ENCODE peak calls at places on chromosomes 6 and 20, in four cellular contexts. F, E, C and U are unnamed samples.

GRCh38 chr20:32427996-32428395 is 69.9 kb downstream of the ASXL1 start:
- DNase-seq in E (no peak), C (no peak), F (no peak), U (no peak)

GRCh38 chr20:17177341-17177740 is 49.5 kb upstream of the PCSK2 start:
- DNase-seq in C (no peak), E (no peak), F (no peak), U (no peak)

GRCh38 chr6:17885889-17886576 is 101.4 kb downstream of the KIF13A start:
- DNase-seq in F (no peak), C (no peak), E (no peak), U (no peak)

GRCh38 chr6:40852667-40853383 is 186.2 kb downstream of the UNC5CL start:
- DNase-seq in E (no peak), F (no peak), C (no peak), U (no peak)

GRCh38 chr6:56359201-56359899 is 112.0 kb upstream of the COL21A1 start:
- DNase-seq in F (peak), E (peak), C (peak), U (no peak)

GRCh38 chr20:1330075-1330830 is 1.3 kb upstream of the SDCBP2 start:
- DNase-seq in E (no peak), F (no peak), C (no peak), U (no peak)

GRCh38 chr6:113464959-113465358 is 392.2 kb upstream of the MARCKS start:
- DNase-seq in C (peak), E (no peak), F (no peak), U (no peak)

GRCh38 chr6:20696676-20697075 is 162.4 kb downstream of the CDKAL1 start:
- DNase-seq in E (no peak), F (no peak), C (no peak), U (no peak)

GRCh38 chr20:53533500-53533899 is 60.1 kb downstream of the ZNF217 start:
- DNase-seq in E (no peak), C (no peak), F (no peak), U (no peak)

GRCh38 chr20:40741507-40742106 is 52.6 kb upstream of the MAFB start:
- DNase-seq in E (no peak), F (no peak), C (peak), U (no peak)

GRCh38 chr20:47502271-47502730 is 614 bp downstream of the NCOA3 start:
- DNase-seq in E (no peak), F (no peak), C (peak), U (no peak)

GRCh38 chr6:89819336-89820130 is at the start of gene MDN1:
- DNase-seq in F (peak), E (peak), C (peak), U (peak)

GRCh38 chr6:9334979-9335378 is 899.6 kb upstream of the SLC35B3 start:
- DNase-seq in C (no peak), E (no peak), F (no peak), U (no peak)

GRCh38 chr6:3330199-3330598 is 71.5 kb downstream of the PSMG4 start:
- DNase-seq in C (no peak), E (no peak), F (no peak), U (no peak)

GRCh38 chr20:50285376-50286173 is 94.9 kb downstream of the CEBPB start:
- DNase-seq in C (no peak), F (no peak), E (no peak), U (no peak)

GRCh38 chr6:130765181-130765727 is 62.0 kb upstream of the SMLR1 start:
- DNase-seq in E (no peak), F (no peak), C (no peak), U (no peak)

GRCh38 chr6:154594474-154595198 is 84.2 kb upstream of the CNKSR3 start:
- DNase-seq in F (no peak), C (no peak), E (no peak), U (no peak)

GRCh38 chr20:19757973-19758887 is at the start of gene RIN2:
- DNase-seq in E (no peak), F (peak), C (peak), U (peak)

GRCh38 chr6:97040355-97040860 is 115.9 kb downstream of the KLHL32 start:
- DNase-seq in C (no peak), F (no peak), E (no peak), U (no peak)

GRCh38 chr20:17938889-17939619 is 29.5 kb downstream of the SNX5 start:
- DNase-seq in C (peak), E (no peak), F (peak), U (no peak)

GRCh38 chr6:137493218-137494038 is 766 bp downstream of the OLIG3 start:
- DNase-seq in F (no peak), E (no peak), C (no peak), U (no peak)

GRCh38 chr20:32965115-32965514 is 39.1 kb downstream of the SUN5 start:
- DNase-seq in E (no peak), F (no peak), C (no peak), U (no peak)

GRCh38 chr6:79011940-79012339 is 66.1 kb downstream of the PHIP start:
- DNase-seq in F (no peak), E (no peak), C (no peak), U (no peak)

GRCh38 chr6:43052225-43052841 is 1.3 kb downstream of the CUL7 start:
- DNase-seq in C (no peak), F (no peak), E (no peak), U (no peak)

GRCh38 chr20:50913976-50914375 is 17.3 kb downstream of the ADNP start:
- DNase-seq in E (no peak), F (no peak), C (peak), U (no peak)

GRCh38 chr20:17570347-17571152 is 675 bp downstream of the DSTN start:
- DNase-seq in E (no peak), C (peak), F (peak), U (no peak)

GRCh38 chr6:71289039-71289801 is 609 bp downstream of the OGFRL1 start:
- DNase-seq in E (peak), C (no peak), F (peak), U (no peak)

GRCh38 chr6:135532559-135532958 is 35.0 kb upstream of the AHI1 start:
- DNase-seq in E (no peak), C (no peak), F (no peak), U (no peak)

GRCh38 chr6:37365791-37366190 is 12.0 kb downstream of the RNF8 start:
- DNase-seq in F (no peak), C (no peak), E (no peak), U (no peak)

GRCh38 chr6:163759542-163759941 is 345.0 kb downstream of the QKI start:
- DNase-seq in C (no peak), F (no peak), E (no peak), U (no peak)

GRCh38 chr6:157946865-157947532 is 34.7 kb upstream of the SYNJ2 start:
- DNase-seq in C (no peak), E (no peak), F (no peak), U (no peak)

GRCh38 chr20:54218470-54218869 is 10.6 kb downstream of the PFDN4 start:
- DNase-seq in E (no peak), F (no peak), C (no peak), U (no peak)